ENCODE peak calls at places on chromosomes 11 and 22, in six cellular contexts. M is lower lobe of right lung, S is upper lobe of right lung, X is IMR-90, L is GM23248, P is adrenal gland. T is an unnamed sample.

GRCh38 chr11:925496-926301 is at the start of gene AP2A2:
- DNase-seq in M (peak; percentile 94), S (peak; percentile 96), X (peak; percentile 86), L (peak; percentile 97), P (peak; percentile 87), T (peak; percentile 92)

GRCh38 chr22:35477911-35478582 is 62.6 kb upstream of the RASD2 start:
- DNase-seq in M (no peak), S (no peak), X (peak; percentile 91), L (peak; percentile 70), P (peak; percentile 86), T (peak; percentile 51)

GRCh38 chr11:120068114-120068573 is 69.8 kb downstream of the TRIM29 start:
- DNase-seq in M (no peak), S (no peak), X (peak; percentile 47), L (peak; percentile 60), P (no peak), T (no peak)

GRCh38 chr11:33734441-33735165 is 1.6 kb downstream of the CD59 start:
- DNase-seq in M (peak; percentile 69), S (peak; percentile 68), X (no peak), L (peak; percentile 64), P (no peak), T (no peak)

GRCh38 chr11:33256031-33256807 is 962 bp upstream of the HIPK3 start:
- DNase-seq in M (no peak), S (peak; percentile 41), X (no peak), L (peak; percentile 49), P (no peak), T (no peak)

GRCh38 chr11:45511566-45511965 is 153.9 kb downstream of the CHST1 start:
- DNase-seq in M (no peak), S (no peak), X (no peak), L (no peak), P (no peak), T (no peak)

GRCh38 chr11:77107950-77108349 is 5.3 kb downstream of the OMP start:
- DNase-seq in M (no peak), S (peak; percentile 73), X (peak; percentile 95), L (peak; percentile 94), P (peak; percentile 95), T (no peak)

GRCh38 chr11:27404427-27404826 is 41.4 kb upstream of the CCDC34 start:
- DNase-seq in M (no peak), S (no peak), X (no peak), L (no peak), P (no peak), T (no peak)

GRCh38 chr11:8699903-8700302 is 17.3 kb downstream of the RPL27A start:
- DNase-seq in M (no peak), S (no peak), X (peak; percentile 55), L (peak; percentile 78), P (peak; percentile 15), T (no peak)

GRCh38 chr11:30568933-30569332 is 17.2 kb downstream of the MPPED2 start:
- DNase-seq in M (no peak), S (no peak), X (no peak), L (no peak), P (no peak), T (no peak)

GRCh38 chr11:129593098-129593497 is 217.4 kb downstream of the BARX2 start:
- DNase-seq in M (no peak), S (no peak), X (no peak), L (no peak), P (no peak), T (no peak)

GRCh38 chr11:103808246-103808645 is 228.2 kb upstream of the DDI1 start:
- DNase-seq in M (no peak), S (no peak), X (peak; percentile 27), L (peak; percentile 39), P (no peak), T (no peak)

GRCh38 chr11:69934861-69935494 is 115.8 kb upstream of the FGF3 start:
- DNase-seq in M (no peak), S (peak; percentile 53), X (peak; percentile 27), L (no peak), P (peak; percentile 30), T (no peak)

GRCh38 chr22:38220163-38220562 is 18.4 kb downstream of the MAFF start:
- DNase-seq in M (no peak), S (no peak), X (no peak), L (peak; percentile 56), P (no peak), T (no peak)

GRCh38 chr11:406796-407650 is 7.8 kb downstream of the SIGIRR start:
- DNase-seq in M (peak; percentile 92), S (peak; percentile 91), X (peak; percentile 65), L (peak; percentile 90), P (peak; percentile 71), T (peak; percentile 94)

GRCh38 chr22:45284705-45285305 is at the start of gene UPK3A:
- DNase-seq in M (peak; percentile 87), S (peak; percentile 90), X (no peak), L (peak; percentile 28), P (peak; percentile 62), T (peak; percentile 85)

GRCh38 chr11:45045692-45046471 is 95.2 kb upstream of the TP53I11 start:
- DNase-seq in M (peak; percentile 74), S (peak; percentile 76), X (peak; percentile 50), L (peak; percentile 87), P (peak; percentile 59), T (peak; percentile 68)

GRCh38 chr11:82682003-82682751 is 51.5 kb downstream of the FAM181B start:
- DNase-seq in M (no peak), S (no peak), X (peak; percentile 75), L (peak; percentile 69), P (no peak), T (no peak)

GRCh38 chr11:65304613-65305012 is 10.1 kb upstream of the CDC42EP2 start:
- DNase-seq in M (no peak), S (no peak), X (no peak), L (no peak), P (no peak), T (no peak)

GRCh38 chr11:69348414-69349235 is 54.7 kb downstream of the MYEOV start:
- DNase-seq in M (no peak), S (peak; percentile 51), X (no peak), L (no peak), P (no peak), T (no peak)

GRCh38 chr22:24405631-24406321 is 21.6 kb upstream of the ADORA2A start:
- DNase-seq in M (no peak), S (no peak), X (no peak), L (no peak), P (no peak), T (no peak)

GRCh38 chr11:70828498-70829159 is 423.7 kb downstream of the SHANK2 start:
- DNase-seq in M (no peak), S (no peak), X (no peak), L (peak; percentile 23), P (peak; percentile 92), T (no peak)

GRCh38 chr11:120512727-120513435 is 1.3 kb downstream of the GRIK4 start:
- DNase-seq in M (peak; percentile 38), S (peak; percentile 62), X (no peak), L (no peak), P (peak; percentile 60), T (no peak)

GRCh38 chr22:21044931-21045584 is 688 bp upstream of the LRRC74B start:
- DNase-seq in M (peak; percentile 46), S (peak; percentile 63), X (peak; percentile 65), L (peak; percentile 86), P (peak; percentile 67), T (no peak)

GRCh38 chr11:14644396-14645246 is 1.0 kb downstream of the PDE3B start:
- DNase-seq in M (peak; percentile 61), S (peak; percentile 76), X (no peak), L (peak; percentile 46), P (peak; percentile 19), T (peak; percentile 63)

GRCh38 chr11:44744160-44744559 is 17.4 kb downstream of the TSPAN18 start:
- DNase-seq in M (no peak), S (peak; percentile 0), X (peak; percentile 44), L (peak; percentile 17), P (peak; percentile 8), T (no peak)

GRCh38 chr11:64059339-64060176 is 23.8 kb downstream of the FLRT1 start:
- DNase-seq in M (no peak), S (no peak), X (no peak), L (no peak), P (no peak), T (no peak)

GRCh38 chr11:48047616-48048015 is 67.3 kb downstream of the PTPRJ start:
- DNase-seq in M (no peak), S (peak; percentile 36), X (peak; percentile 76), L (peak; percentile 70), P (no peak), T (no peak)

GRCh38 chr11:61694971-61695706 is 14.9 kb downstream of the DAGLA start:
- DNase-seq in M (peak; percentile 75), S (peak; percentile 79), X (no peak), L (no peak), P (peak; percentile 48), T (no peak)

GRCh38 chr11:28542556-28542955 is 434.4 kb downstream of the METTL15 start:
- DNase-seq in M (no peak), S (no peak), X (peak; percentile 51), L (no peak), P (no peak), T (no peak)

GRCh38 chr11:60857378-60858232 is 1.9 kb upstream of the PTGDR2 start:
- DNase-seq in M (no peak), S (no peak), X (peak; percentile 65), L (peak; percentile 40), P (no peak), T (no peak)

GRCh38 chr22:20031732-20032406 is 11.0 kb downstream of the TANGO2 start:
- DNase-seq in M (no peak), S (no peak), X (no peak), L (no peak), P (no peak), T (no peak)
- H3K4me1 ChIP-seq in M (peaks cover 22% of the 10 kb centered on the region), S (peaks cover 10% of the 10 kb centered on the region), X (peaks cover 3% of the 10 kb centered on the region), L (no peaks in the 10 kb centered on the region), P (peaks cover 39% of the 10 kb centered on the region), T (no peaks in the 10 kb centered on the region)

GRCh38 chr11:124717421-124717785 is 22.3 kb upstream of the NRGN start:
- DNase-seq in M (no peak), S (no peak), X (peak; percentile 59), L (no peak), P (no peak), T (no peak)
- H3K4me3 ChIP-seq in M (peak overlapping the region; percentile 54), S (peak overlapping the region; percentile 50), X (peak overlapping the region; percentile 31), L (no peak overlapping the region), P (no peak overlapping the region), T (no peak overlapping the region)

GRCh38 chr22:36541831-36542391 is 12.9 kb upstream of the EIF3D start:
- DNase-seq in M (no peak), S (no peak), X (peak; percentile 96), L (peak; percentile 96), P (peak; percentile 82), T (peak; percentile 35)
- H3K27ac ChIP-seq in M (no peak overlapping the region), S (no peak overlapping the region), X (no peak overlapping the region), L (peak overlapping the region; percentile 80), P (peak overlapping the region; percentile 35), T (no peak overlapping the region)

DNA sequence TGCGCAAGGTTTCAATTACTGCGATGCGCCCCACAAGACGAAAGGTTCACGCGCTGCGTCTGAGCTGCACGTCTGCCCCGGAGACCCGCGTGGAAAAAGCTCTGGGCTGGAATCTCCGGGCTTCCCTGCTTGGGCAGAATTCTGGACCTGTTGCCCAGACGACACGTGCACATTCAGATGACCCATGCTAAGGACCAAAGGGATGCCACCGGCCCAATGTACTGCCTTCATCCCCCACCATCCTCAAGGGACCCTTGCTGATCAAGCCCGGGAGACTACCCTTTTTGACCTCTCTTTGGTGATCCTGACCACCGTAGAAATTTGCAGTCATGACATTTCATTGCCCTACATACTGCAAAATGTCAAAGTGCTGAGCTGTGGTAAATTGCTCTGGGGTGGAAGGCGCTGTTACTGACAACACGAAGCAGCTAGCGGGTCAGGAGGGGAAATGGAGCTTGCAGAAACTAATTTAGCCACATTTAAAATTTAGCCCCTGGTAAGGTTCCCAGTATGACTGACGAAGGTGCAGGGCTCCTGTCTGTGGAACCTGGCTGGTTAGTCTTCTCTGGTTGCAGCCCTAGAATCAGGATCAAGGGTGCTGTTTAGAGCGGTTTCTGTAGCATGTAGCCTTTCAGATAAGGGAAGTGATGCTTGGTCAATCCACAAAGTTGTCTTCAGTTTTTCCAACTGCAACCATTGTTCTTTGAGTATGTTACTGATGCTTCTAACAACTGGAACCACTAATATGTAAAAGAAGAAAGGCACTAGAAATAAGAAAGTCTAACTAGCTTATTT is 81.9 kb downstream of the PRR5L start:
- DNase-seq in M (no peak), S (no peak), X (no peak), L (no peak), P (no peak), T (no peak)
- H3K4me1 ChIP-seq in M (peaks cover 32% of the 10 kb centered on the region), S (peaks cover 14% of the 10 kb centered on the region), X (peaks cover 2% of the 10 kb centered on the region), L (peaks cover 13% of the 10 kb centered on the region), P (peaks cover 14% of the 10 kb centered on the region), T (no peaks in the 10 kb centered on the region)